ENCODE peak calls at places on chromosome 21, in four cellular contexts. Z is SK-N-SH, B is K562, G is H1. A is an unnamed sample.

GRCh38 chr21:36700961-36701911 is 2.3 kb downstream of the SIM2 start:
- DNase-seq in G (no peak), B (no peak), Z (peak), A (peak)

GRCh38 chr21:33383056-33383888 is 19.9 kb upstream of the IFNGR2 start:
- DNase-seq in B (peak), G (no peak), Z (no peak), A (no peak)

GRCh38 chr21:14452031-14452778 is 69.3 kb upstream of the HSPA13 start:
- DNase-seq in B (peak), Z (no peak), G (no peak), A (no peak)

GRCh38 chr21:41759214-41759840 is 7.5 kb downstream of the RIPK4 start:
- DNase-seq in B (no peak), Z (no peak), G (no peak), A (no peak)

GRCh38 chr21:44521301-44521927 is 18.6 kb downstream of the KRTAP10-1 start:
- DNase-seq in G (no peak), Z (peak), B (no peak), A (peak)

GRCh38 chr21:43657355-43658093 is 1.8 kb downstream of the HSF2BP start:
- DNase-seq in G (no peak), Z (no peak), B (no peak), A (no peak)

GRCh38 chr21:26844258-26845065 is 747 bp downstream of the ADAMTS1 start:
- DNase-seq in G (no peak), B (no peak), Z (peak), A (peak)

GRCh38 chr21:30629173-30629572 is 5.8 kb upstream of the KRTAP20-2 start:
- DNase-seq in Z (no peak), B (no peak), G (no peak), A (no peak)

GRCh38 chr21:46060596-46061061 is 37.3 kb upstream of the COL6A2 start:
- DNase-seq in Z (no peak), B (no peak), G (no peak), A (no peak)

GRCh38 chr21:33418686-33419085 is 15.5 kb downstream of the IFNGR2 start:
- DNase-seq in B (no peak), Z (no peak), G (no peak), A (no peak)

GRCh38 chr21:18443085-18443484 is 39.5 kb upstream of the TMPRSS15 start:
- DNase-seq in Z (no peak), G (no peak), B (no peak), A (no peak)

GRCh38 chr21:36698160-36699025 is 522 bp upstream of the SIM2 start:
- DNase-seq in B (no peak), G (no peak), Z (peak), A (peak)

DNA sequence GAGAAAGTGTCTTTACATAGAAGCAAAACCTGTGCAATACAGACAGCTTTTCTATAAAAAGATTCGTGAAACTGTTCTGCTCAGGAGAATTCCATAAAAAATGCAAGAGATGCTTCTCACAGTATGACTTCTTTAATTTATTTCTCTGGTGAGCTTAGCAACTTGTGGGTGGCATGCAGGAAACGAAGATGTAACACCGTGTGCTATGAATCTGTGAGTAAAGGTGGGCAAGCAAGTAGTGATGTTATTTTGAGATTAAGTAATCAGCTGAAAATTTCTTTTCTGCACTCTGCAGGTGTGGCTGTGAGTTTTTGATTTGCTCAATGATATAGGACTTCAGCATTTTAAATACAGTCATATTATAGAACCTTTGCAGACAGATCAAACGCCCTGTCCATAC is 656.8 kb upstream of the NCAM2 start:
- DNase-seq in Z (no peak), B (no peak), G (no peak), A (no peak)
- TF ChIP-seq TEAD4 in Z (no peak), B (no peak), G (no peak), A (no peak)

GRCh38 chr21:37861561-37861960 is 54.7 kb downstream of the KCNJ6 start:
- DNase-seq in Z (no peak), B (no peak), G (no peak), A (no peak)

GRCh38 chr21:37860416-37860815 is 55.8 kb downstream of the KCNJ6 start:
- DNase-seq in G (no peak), Z (no peak), B (no peak), A (no peak)

GRCh38 chr21:37855568-37856391 is 60.5 kb downstream of the KCNJ6 start:
- DNase-seq in Z (no peak), B (no peak), G (no peak), A (no peak)
- TF ChIP-seq MAX in Z (no peak), B (no peak), G (no peak), A (no peak)

GRCh38 chr21:35217504-35218060 is 168.5 kb upstream of the RUNX1 start:
- DNase-seq in G (peak), Z (no peak), B (no peak), A (no peak)
- TF ChIP-seq TEAD4 in G (no peak), Z (no peak), B (no peak), A (no peak)

GRCh38 chr21:39670741-39671140 is 58.0 kb downstream of the B3GALT5 start:
- DNase-seq in Z (no peak), B (no peak), G (no peak), A (no peak)

GRCh38 chr21:39668369-39668768 is 55.6 kb downstream of the B3GALT5 start:
- DNase-seq in Z (no peak), B (no peak), G (no peak), A (no peak)

GRCh38 chr21:39671986-39672385 is 59.2 kb downstream of the B3GALT5 start:
- DNase-seq in G (no peak), B (no peak), Z (no peak), A (no peak)

GRCh38 chr21:39669485-39669884 is 56.7 kb downstream of the B3GALT5 start:
- DNase-seq in G (no peak), Z (no peak), B (no peak), A (no peak)

GRCh38 chr21:39669976-39670671 is 57.4 kb downstream of the B3GALT5 start:
- DNase-seq in G (no peak), B (no peak), Z (no peak), A (no peak)
- TF ChIP-seq MAX in G (no peak), B (no peak), Z (no peak), A (no peak)

A was measured in WTC11.